ENCODE peak calls at places on chromosomes 13 and 19, in seven cellular contexts. G is frontal cortex; O is T-helper 9 cell; B is NCI-H345; P is activated CD4-positive, CD25-positive, alpha-beta regulatory T cell treated with anti-CD3 and anti-CD28 coated beads, Interleukin-2, amount 50 U/mL, for 16 hours; W is T-cell; J is NCI-H1092. L is an unnamed sample.

GRCh38 chr19:7737215-7737614 is 5.3 kb upstream of the CLEC4G start:
- DNase-seq in O (no peak), J (no peak), B (no peak), W (no peak), P (no peak), G (no peak), L (no peak)

GRCh38 chr19:17104679-17105078 is 29.1 kb downstream of the MYO9B start:
- DNase-seq in P (no peak), G (no peak), W (no peak), B (no peak), O (no peak), J (no peak), L (no peak)

GRCh38 chr13:39374741-39375189 is 228.2 kb downstream of the LHFPL6 start:
- DNase-seq in J (no peak), B (no peak), P (no peak), W (no peak), G (no peak), O (no peak), L (no peak)

GRCh38 chr19:47790398-47790814 is 11.9 kb downstream of the SELENOW start:
- DNase-seq in G (peak; percentile 71), P (peak; percentile 70), B (peak; percentile 52), J (peak; percentile 23), O (peak; percentile 92), W (peak; percentile 87), L (peak; percentile 76)

GRCh38 chr19:41350735-41351338 is 2.9 kb downstream of the TGFB1 start:
- DNase-seq in B (no peak), P (no peak), W (no peak), G (no peak), O (no peak), J (no peak), L (no peak)

GRCh38 chr19:45613926-45614725 is 12.1 kb upstream of the GPR4 start:
- DNase-seq in J (no peak), B (no peak), P (no peak), W (no peak), G (no peak), O (no peak), L (no peak)

GRCh38 chr19:1408300-1409203 is 1.2 kb downstream of the DAZAP1 start:
- DNase-seq in O (peak; percentile 42), B (no peak), W (peak; percentile 62), P (peak; percentile 40), G (no peak), J (no peak), L (no peak)

GRCh38 chr13:52847682-52848432 is 583 bp downstream of the PCDH8 start:
- DNase-seq in B (no peak), P (no peak), G (no peak), O (no peak), J (no peak), W (no peak), L (no peak)

GRCh38 chr13:112679381-112679780 is 10.5 kb upstream of the ATP11A start:
- DNase-seq in O (no peak), W (no peak), J (no peak), G (no peak), B (no peak), P (no peak), L (no peak)

GRCh38 chr19:30320466-30320865 is 51.7 kb upstream of the ZNF536 start:
- DNase-seq in O (no peak), J (no peak), B (no peak), G (no peak), P (no peak), W (no peak), L (no peak)

GRCh38 chr13:31476266-31476665 is 263.1 kb upstream of the RXFP2 start:
- DNase-seq in W (no peak), G (peak; percentile 6), P (no peak), O (no peak), J (no peak), B (no peak), L (no peak)

GRCh38 chr19:1651061-1651547 is 1.3 kb downstream of the TCF3 start:
- DNase-seq in G (no peak), P (no peak), B (no peak), J (no peak), W (peak; percentile 59), O (peak; percentile 54), L (no peak)

GRCh38 chr13:105991622-105992254 is 543.7 kb downstream of the EFNB2 start:
- DNase-seq in O (no peak), G (no peak), P (no peak), B (no peak), W (no peak), J (no peak), L (no peak)

GRCh38 chr13:52651880-52652169 is 811 bp upstream of the SUGT1 start:
- DNase-seq in W (no peak), O (no peak), B (no peak), P (no peak), J (peak; percentile 65), G (no peak), L (no peak)

GRCh38 chr19:2016041-2016807 is 710 bp upstream of the BTBD2 start:
- DNase-seq in G (peak; percentile 79), P (no peak), O (peak; percentile 40), J (peak; percentile 43), W (no peak), B (peak; percentile 78), L (peak; percentile 64)

GRCh38 chr19:35714601-35715354 is 3.0 kb upstream of the KMT2B start:
- DNase-seq in J (no peak), B (peak; percentile 49), W (no peak), G (no peak), O (no peak), P (no peak), L (no peak)

GRCh38 chr13:40306817-40307216 is 359.6 kb downstream of the FOXO1 start:
- DNase-seq in B (no peak), W (no peak), O (no peak), P (no peak), J (no peak), G (no peak), L (no peak)

GRCh38 chr13:109699628-109700071 is 86.7 kb downstream of the IRS2 start:
- DNase-seq in J (peak; percentile 12), B (peak; percentile 83), G (no peak), W (no peak), O (no peak), P (no peak), L (no peak)

GRCh38 chr13:75132800-75133695 is 348.9 kb downstream of the TBC1D4 start:
- DNase-seq in J (no peak), O (no peak), W (no peak), B (no peak), P (no peak), G (no peak), L (no peak)

L was measured in T47D.